ENCODE peak calls at places on chromosomes 1 and 21, in four cellular contexts. One of them, this sample, is unnamed.

GRCh38 chr1:116855220-116855619 is 54.5 kb upstream of the PTGFRN start:
- DNase-seq in left cardiac atrium: peak
- DNase-seq in GM20000: no peak
- DNase-seq in foreskin fibroblast: peak
- DNase-seq in this sample: no peak

GRCh38 chr1:110412576-110412975 is 5.1 kb upstream of the LAMTOR5 start:
- DNase-seq in GM20000: peak
- DNase-seq in left cardiac atrium: peak
- DNase-seq in foreskin fibroblast: peak
- DNase-seq in this sample: peak

GRCh38 chr1:228339059-228339704 is 67.5 kb downstream of the TRIM11 start:
- DNase-seq in GM20000: no peak
- DNase-seq in foreskin fibroblast: no peak
- DNase-seq in left cardiac atrium: no peak
- DNase-seq in this sample: no peak

GRCh38 chr1:199490804-199491527 is 536.5 kb upstream of the NR5A2 start:
- DNase-seq in GM20000: no peak
- DNase-seq in left cardiac atrium: no peak
- DNase-seq in foreskin fibroblast: peak
- DNase-seq in this sample: no peak

GRCh38 chr1:91374086-91374485 is 30.6 kb downstream of the HFM1 start:
- DNase-seq in left cardiac atrium: no peak
- DNase-seq in GM20000: no peak
- DNase-seq in foreskin fibroblast: no peak
- DNase-seq in this sample: no peak

GRCh38 chr1:154955039-154955717 is 721 bp downstream of the PBXIP1 start:
- DNase-seq in GM20000: peak
- DNase-seq in foreskin fibroblast: peak
- DNase-seq in left cardiac atrium: peak
- DNase-seq in this sample: peak

GRCh38 chr1:243745361-243745760 is 104.7 kb downstream of the AKT3 start:
- DNase-seq in GM20000: no peak
- DNase-seq in foreskin fibroblast: peak
- DNase-seq in left cardiac atrium: no peak
- DNase-seq in this sample: no peak

GRCh38 chr1:88998716-88999115 is 6.3 kb upstream of the KYAT3 start:
- DNase-seq in foreskin fibroblast: peak
- DNase-seq in left cardiac atrium: no peak
- DNase-seq in GM20000: peak
- DNase-seq in this sample: peak

GRCh38 chr1:71298633-71299032 is 217.8 kb upstream of the ZRANB2 start:
- DNase-seq in left cardiac atrium: peak
- DNase-seq in GM20000: no peak
- DNase-seq in foreskin fibroblast: peak
- DNase-seq in this sample: no peak

GRCh38 chr1:18869847-18870246 is 10.4 kb upstream of the TAS1R2 start:
- DNase-seq in foreskin fibroblast: no peak
- DNase-seq in left cardiac atrium: no peak
- DNase-seq in GM20000: no peak
- DNase-seq in this sample: no peak

GRCh38 chr1:219076536-219076935 is 97.1 kb upstream of the LYPLAL1 start:
- DNase-seq in GM20000: no peak
- DNase-seq in foreskin fibroblast: no peak
- DNase-seq in left cardiac atrium: no peak
- DNase-seq in this sample: no peak

GRCh38 chr1:24925082-24925779 is 4.8 kb downstream of the RUNX3 start:
- DNase-seq in foreskin fibroblast: no peak
- DNase-seq in GM20000: peak
- DNase-seq in left cardiac atrium: no peak
- DNase-seq in this sample: peak

GRCh38 chr21:45415943-45416611 is 11.1 kb downstream of the COL18A1 start:
- DNase-seq in GM20000: no peak
- DNase-seq in left cardiac atrium: peak
- DNase-seq in foreskin fibroblast: no peak
- DNase-seq in this sample: no peak

GRCh38 chr1:27832762-27833161 is 2.2 kb downstream of the PPP1R8 start:
- DNase-seq in left cardiac atrium: no peak
- DNase-seq in foreskin fibroblast: peak
- DNase-seq in GM20000: no peak
- DNase-seq in this sample: no peak

This sample was measured in GM10248.